ENCODE peak calls at places on chromosomes 12 and 14, in eight cellular contexts. One of them, this sample, is unnamed.

GRCh38 chr12:76450690-76451089 is 102.5 kb upstream of the BBS10 start:
- DNase-seq in SW 1271: peak; percentile 88
- DNase-seq in NCI-H774: no peak
- DNase-seq in frontal cortex: no peak
- DNase-seq in stimulated activated CD4-positive, alpha-beta T cell treated with anti-CD3 and anti-CD28 coated beads, Interleukin-15, amount 100 ng/mL, for 1 hour: no peak
- DNase-seq in T follicular helper cell: no peak
- DNase-seq in T-cell: no peak
- DNase-seq in H9: no peak
- DNase-seq in this sample: no peak

GRCh38 chr12:94305293-94305957 is 154.2 kb downstream of the CEP83 start:
- DNase-seq in stimulated activated CD4-positive, alpha-beta T cell treated with anti-CD3 and anti-CD28 coated beads, Interleukin-15, amount 100 ng/mL, for 1 hour: no peak
- DNase-seq in H9: peak; percentile 29
- DNase-seq in T-cell: no peak
- DNase-seq in NCI-H774: peak; percentile 80
- DNase-seq in frontal cortex: no peak
- DNase-seq in T follicular helper cell: no peak
- DNase-seq in SW 1271: no peak
- DNase-seq in this sample: no peak

GRCh38 chr12:69880566-69880965 is 55.5 kb downstream of the MYRFL start:
- DNase-seq in SW 1271: peak; percentile 28
- DNase-seq in T-cell: no peak
- DNase-seq in NCI-H774: no peak
- DNase-seq in stimulated activated CD4-positive, alpha-beta T cell treated with anti-CD3 and anti-CD28 coated beads, Interleukin-15, amount 100 ng/mL, for 1 hour: no peak
- DNase-seq in T follicular helper cell: no peak
- DNase-seq in frontal cortex: no peak
- DNase-seq in H9: peak; percentile 62
- DNase-seq in this sample: no peak

GRCh38 chr12:132523576-132524331 is 33.8 kb downstream of the FBRSL1 start:
- DNase-seq in T-cell: peak; percentile 76
- DNase-seq in stimulated activated CD4-positive, alpha-beta T cell treated with anti-CD3 and anti-CD28 coated beads, Interleukin-15, amount 100 ng/mL, for 1 hour: peak; percentile 61
- DNase-seq in T follicular helper cell: peak; percentile 64
- DNase-seq in H9: peak; percentile 82
- DNase-seq in frontal cortex: peak; percentile 91
- DNase-seq in SW 1271: peak; percentile 30
- DNase-seq in NCI-H774: no peak
- DNase-seq in this sample: peak; percentile 79

GRCh38 chr12:52385226-52385702 is at the start of gene KRT84:
- DNase-seq in frontal cortex: no peak
- DNase-seq in H9: no peak
- DNase-seq in T follicular helper cell: no peak
- DNase-seq in T-cell: no peak
- DNase-seq in NCI-H774: no peak
- DNase-seq in stimulated activated CD4-positive, alpha-beta T cell treated with anti-CD3 and anti-CD28 coated beads, Interleukin-15, amount 100 ng/mL, for 1 hour: no peak
- DNase-seq in SW 1271: no peak
- DNase-seq in this sample: no peak

GRCh38 chr12:116415408-116416108 is 138.1 kb upstream of the MED13L start:
- DNase-seq in H9: no peak
- DNase-seq in stimulated activated CD4-positive, alpha-beta T cell treated with anti-CD3 and anti-CD28 coated beads, Interleukin-15, amount 100 ng/mL, for 1 hour: no peak
- DNase-seq in frontal cortex: no peak
- DNase-seq in SW 1271: no peak
- DNase-seq in NCI-H774: no peak
- DNase-seq in T follicular helper cell: no peak
- DNase-seq in T-cell: no peak
- DNase-seq in this sample: no peak

GRCh38 chr12:46260153-46260912 is 8.5 kb downstream of the SLC38A1 start:
- DNase-seq in stimulated activated CD4-positive, alpha-beta T cell treated with anti-CD3 and anti-CD28 coated beads, Interleukin-15, amount 100 ng/mL, for 1 hour: no peak
- DNase-seq in T follicular helper cell: no peak
- DNase-seq in H9: no peak
- DNase-seq in T-cell: no peak
- DNase-seq in frontal cortex: no peak
- DNase-seq in SW 1271: peak; percentile 46
- DNase-seq in NCI-H774: no peak
- DNase-seq in this sample: no peak

GRCh38 chr14:52299692-52300278 is 14.3 kb upstream of the PTGER2 start:
- DNase-seq in T-cell: no peak
- DNase-seq in SW 1271: peak; percentile 66
- DNase-seq in NCI-H774: no peak
- DNase-seq in frontal cortex: peak; percentile 54
- DNase-seq in T follicular helper cell: no peak
- DNase-seq in stimulated activated CD4-positive, alpha-beta T cell treated with anti-CD3 and anti-CD28 coated beads, Interleukin-15, amount 100 ng/mL, for 1 hour: no peak
- DNase-seq in H9: no peak
- DNase-seq in this sample: peak; percentile 54

GRCh38 chr12:132786192-132786591 is 24.6 kb upstream of the ANKLE2 start:
- DNase-seq in frontal cortex: no peak
- DNase-seq in NCI-H774: no peak
- DNase-seq in H9: no peak
- DNase-seq in stimulated activated CD4-positive, alpha-beta T cell treated with anti-CD3 and anti-CD28 coated beads, Interleukin-15, amount 100 ng/mL, for 1 hour: no peak
- DNase-seq in T follicular helper cell: no peak
- DNase-seq in T-cell: no peak
- DNase-seq in SW 1271: no peak
- DNase-seq in this sample: no peak

GRCh38 chr12:109098142-109098652 is 800 bp downstream of the UNG start:
- DNase-seq in H9: no peak
- DNase-seq in SW 1271: no peak
- DNase-seq in T follicular helper cell: peak; percentile 12
- DNase-seq in T-cell: peak; percentile 19
- DNase-seq in frontal cortex: no peak
- DNase-seq in stimulated activated CD4-positive, alpha-beta T cell treated with anti-CD3 and anti-CD28 coated beads, Interleukin-15, amount 100 ng/mL, for 1 hour: no peak
- DNase-seq in NCI-H774: no peak
- DNase-seq in this sample: peak; percentile 56

This sample was measured in G401.